ENCODE peak calls at places on chromosomes 16 and 17, in five cellular contexts. G, L, D, F and A are unnamed samples.

GRCh38 chr17:30549864-30550511 is 72.8 kb downstream of the GOSR1 start:
- DNase-seq in G (no peak), D (no peak), L (no peak), F (no peak), A (no peak)

GRCh38 chr17:33968350-33969044 is 286.6 kb upstream of the CCL2 start:
- DNase-seq in L (no peak), D (no peak), G (no peak), F (no peak), A (peak)

GRCh38 chr17:40329981-40330794 is 21.2 kb downstream of the RARA start:
- DNase-seq in D (no peak), G (no peak), L (no peak), F (peak), A (peak)

GRCh38 chr17:66087073-66087472 is 104.9 kb downstream of the CEP112 start:
- DNase-seq in L (peak), D (no peak), F (no peak), G (no peak), A (no peak)

GRCh38 chr17:35062284-35062683 is 1.2 kb downstream of the RFFL start:
- DNase-seq in G (no peak), L (no peak), F (no peak), D (no peak), A (no peak)

GRCh38 chr16:19967561-19967960 is 82.9 kb upstream of the GPRC5B start:
- DNase-seq in F (no peak), D (no peak), L (no peak), G (no peak), A (no peak)

GRCh38 chr17:76384222-76384986 is at the start of gene SPHK1:
- DNase-seq in G (no peak), L (peak), F (peak), D (peak), A (peak)

GRCh38 chr17:77446959-77447634 is 306.3 kb downstream of the SEC14L1 start:
- DNase-seq in L (no peak), F (no peak), D (no peak), G (no peak), A (no peak)

GRCh38 chr16:27739606-27740357 is 189.8 kb downstream of the KATNIP start:
- DNase-seq in L (no peak), G (no peak), D (no peak), F (peak), A (no peak)

GRCh38 chr17:72173475-72174116 is 52.8 kb downstream of the SOX9 start:
- DNase-seq in G (no peak), L (no peak), F (no peak), D (no peak), A (no peak)

GRCh38 chr17:2172447-2172938 is 117.6 kb downstream of the HIC1 start:
- DNase-seq in G (no peak), L (peak), D (peak), F (no peak), A (no peak)

GRCh38 chr17:64773836-64774761 is 112.0 kb upstream of the SMURF2 start:
- DNase-seq in L (peak), F (peak), D (peak), G (peak), A (no peak)
- TF ChIP-seq CTCF in L (peak), F (peak), D (no peak), G (peak), A (no peak)

DNA sequence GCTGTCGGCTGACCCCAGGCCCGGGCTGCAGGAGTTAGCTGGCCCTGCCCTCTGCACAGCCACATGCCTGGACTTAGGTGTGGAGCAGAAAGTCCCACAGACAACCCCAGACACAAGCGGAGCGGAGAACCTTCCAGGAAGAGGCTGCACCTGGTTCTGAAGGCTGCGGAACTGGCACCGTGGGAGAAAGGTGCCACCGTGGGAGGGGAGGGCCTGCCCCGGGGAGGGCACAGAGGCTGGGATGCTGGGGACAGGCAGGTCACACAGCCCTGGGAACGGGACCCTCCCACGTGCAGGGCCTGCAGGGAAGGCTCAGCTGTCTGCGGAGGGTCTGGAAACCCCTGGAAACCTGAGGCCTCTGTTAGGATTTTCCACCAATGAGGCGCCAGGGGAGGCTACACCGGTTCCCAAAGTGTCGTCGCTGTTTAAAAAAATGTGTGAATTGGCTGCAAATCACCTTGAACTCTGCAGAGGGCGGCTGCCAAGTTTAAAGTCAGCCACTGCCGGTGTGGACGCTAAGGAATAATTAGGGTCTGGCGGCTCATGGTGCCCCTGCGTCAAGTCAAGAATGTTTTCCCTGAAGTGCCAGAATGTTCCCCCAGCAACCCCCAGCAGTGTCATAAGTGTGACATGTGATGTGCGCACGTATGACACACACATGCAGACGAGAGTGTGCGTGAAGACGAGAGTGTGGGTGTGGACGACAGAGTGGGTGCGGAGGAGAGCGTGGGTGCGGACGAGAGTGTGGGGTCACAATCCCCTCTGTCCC is 50.9 kb upstream of the PABPN1L start:
- DNase-seq in F (no peak), G (no peak), L (no peak), D (no peak), A (no peak)
- TF ChIP-seq CTCF in F (no peak), G (no peak), L (no peak), D (no peak), A (no peak)

DNA sequence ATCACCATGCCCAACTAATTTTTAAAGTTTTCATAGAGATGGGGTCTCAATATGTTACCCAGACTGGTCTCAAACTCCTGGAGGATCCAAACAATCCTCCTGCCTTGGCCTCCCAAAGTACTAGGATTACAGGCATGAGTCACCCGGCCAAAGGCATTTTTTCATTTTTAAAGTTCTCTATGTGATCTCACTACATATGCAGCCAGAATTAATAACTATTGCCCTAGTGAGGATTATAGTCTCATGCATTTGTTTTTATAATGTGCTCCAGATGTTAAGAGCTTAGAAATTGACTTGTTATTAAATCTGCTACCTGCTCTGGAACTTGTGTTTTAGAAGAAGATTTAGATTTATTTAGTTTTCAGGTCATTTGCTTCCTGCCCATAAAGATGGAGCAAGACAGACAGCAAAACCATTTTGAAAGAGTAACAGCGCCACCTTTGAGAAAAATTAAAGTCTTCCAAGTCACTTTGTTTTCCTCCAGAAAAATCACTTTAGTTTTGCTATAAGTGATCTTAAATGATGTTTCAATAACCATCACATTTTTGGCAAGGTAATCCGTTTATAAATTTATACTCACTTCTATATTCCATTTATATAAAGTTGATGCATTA is 79.5 kb downstream of the CA4 start:
- DNase-seq in G (peak), D (no peak), F (no peak), L (peak), A (no peak)
- TF ChIP-seq CTCF in G (peak), D (no peak), F (no peak), L (no peak), A (no peak)

DNA sequence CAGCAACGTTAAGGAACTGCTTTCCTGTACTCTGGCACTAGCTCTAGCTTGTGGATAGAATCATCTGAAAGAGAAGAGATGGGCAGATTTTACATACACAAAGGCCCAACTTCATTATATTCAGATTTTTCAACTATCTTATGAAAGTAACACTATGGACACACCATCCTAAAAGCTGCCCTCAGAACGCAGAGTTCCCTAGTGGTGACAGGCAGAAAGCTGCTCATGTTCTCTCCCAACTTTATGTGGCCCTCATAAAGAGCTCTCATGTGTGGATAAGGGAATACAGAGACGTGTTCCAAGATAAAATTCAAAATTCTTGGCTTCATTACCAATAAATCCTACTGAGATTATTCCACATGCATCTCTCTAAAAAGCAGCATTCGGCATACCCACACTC is 1.5 kb downstream of the CFAP20 start:
- DNase-seq in F (no peak), G (no peak), L (no peak), D (no peak), A (no peak)
- TF ChIP-seq CTCF in F (no peak), G (peak), L (peak), D (no peak), A (no peak)